ENCODE peak calls at places on chromosomes 5 and 9, in five cellular contexts. P, T, S, L and H are unnamed samples.

GRCh38 chr5:168658394-168658793 is 79.2 kb upstream of the PANK3 start:
- DNase-seq in P (no peak), T (no peak), S (no peak), L (peak; percentile 61), H (no peak)

GRCh38 chr5:151503999-151504398 is 56.6 kb downstream of the SLC36A1 start:
- DNase-seq in P (no peak), T (no peak), S (no peak), L (no peak), H (no peak)

GRCh38 chr5:113909782-113910181 is 396.3 kb downstream of the YTHDC2 start:
- DNase-seq in P (no peak), T (no peak), S (no peak), L (no peak), H (no peak)

GRCh38 chr5:2738700-2739359 is 12.6 kb downstream of the IRX2 start:
- DNase-seq in P (no peak), T (no peak), S (no peak), L (no peak), H (no peak)

GRCh38 chr5:65041296-65042158 is 272.8 kb downstream of the CWC27 start:
- DNase-seq in P (no peak), T (no peak), S (no peak), L (no peak), H (no peak)

GRCh38 chr5:180097163-180097894 is 25.8 kb upstream of the RNF130 start:
- DNase-seq in P (no peak), T (no peak), S (no peak), L (no peak), H (no peak)

GRCh38 chr9:111005711-111006482 is 32.4 kb downstream of the LPAR1 start:
- DNase-seq in P (no peak), T (no peak), S (no peak), L (no peak), H (no peak)

GRCh38 chr5:93622240-93622885 is 39.3 kb downstream of the NR2F1 start:
- DNase-seq in P (no peak), T (peak; percentile 70), S (no peak), L (no peak), H (no peak)

GRCh38 chr9:79592736-79593493 is 21.1 kb downstream of the TLE4 start:
- DNase-seq in P (no peak), T (no peak), S (no peak), L (no peak), H (no peak)

GRCh38 chr9:131394464-131395026 is 659 bp downstream of the PRRC2B start:
- DNase-seq in P (no peak), T (no peak), S (peak; percentile 64), L (no peak), H (no peak)

GRCh38 chr5:20286512-20286911 is 298.5 kb upstream of the CDH18 start:
- DNase-seq in P (no peak), T (no peak), S (no peak), L (peak; percentile 58), H (no peak)

GRCh38 chr5:81544351-81545001 is 150.5 kb upstream of the ACOT12 start:
- DNase-seq in P (no peak), T (no peak), S (no peak), L (peak; percentile 50), H (no peak)

GRCh38 chr5:36683821-36684434 is 77.5 kb downstream of the SLC1A3 start:
- DNase-seq in P (peak; percentile 38), T (peak; percentile 44), S (no peak), L (no peak), H (no peak)

GRCh38 chr9:133976191-133976861 is 15.8 kb downstream of the VAV2 start:
- DNase-seq in P (no peak), T (no peak), S (no peak), L (no peak), H (no peak)

GRCh38 chr5:79872309-79872708 is 118.8 kb downstream of the MTX3 start:
- DNase-seq in P (no peak), T (no peak), S (no peak), L (no peak), H (no peak)

GRCh38 chr5:61933787-61934626 is 372.0 kb upstream of the KIF2A start:
- DNase-seq in P (peak; percentile 49), T (peak; percentile 44), S (no peak), L (no peak), H (no peak)

GRCh38 chr9:76181020-76181641 is 213.1 kb downstream of the RFK start:
- DNase-seq in P (peak; percentile 57), T (peak; percentile 43), S (no peak), L (peak; percentile 81), H (no peak)

GRCh38 chr9:130364619-130365322 is 80.0 kb upstream of the ASS1 start:
- DNase-seq in P (no peak), T (peak; percentile 59), S (no peak), L (no peak), H (no peak)

GRCh38 chr5:163569284-163569683 is 63.9 kb downstream of the MAT2B start:
- DNase-seq in P (no peak), T (no peak), S (no peak), L (no peak), H (no peak)

GRCh38 chr9:137267933-137268355 is 9.6 kb upstream of the TOR4A start:
- DNase-seq in P (no peak), T (no peak), S (no peak), L (no peak), H (no peak)

GRCh38 chr5:145588113-145588512 is 247.0 kb downstream of the PRELID2 start:
- DNase-seq in P (no peak), T (no peak), S (no peak), L (no peak), H (no peak)

GRCh38 chr5:148927307-148927946 is 101.0 kb downstream of the ADRB2 start:
- DNase-seq in P (no peak), T (no peak), S (no peak), L (no peak), H (no peak)

GRCh38 chr9:120344230-120344629 is 235.7 kb downstream of the CDK5RAP2 start:
- DNase-seq in P (no peak), T (peak; percentile 28), S (no peak), L (peak; percentile 71), H (no peak)

GRCh38 chr9:90445391-90445790 is 197.2 kb downstream of the DIRAS2 start:
- DNase-seq in P (no peak), T (no peak), S (no peak), L (no peak), H (no peak)

GRCh38 chr5:57539281-57539701 is 56.7 kb upstream of the ACTBL2 start:
- DNase-seq in P (no peak), T (no peak), S (no peak), L (no peak), H (no peak)

GRCh38 chr9:97271292-97271691 is 36.2 kb upstream of the CCDC180 start:
- DNase-seq in P (no peak), T (no peak), S (no peak), L (no peak), H (no peak)

GRCh38 chr9:91436841-91437240 is 13.2 kb upstream of the NFIL3 start:
- DNase-seq in P (no peak), T (no peak), S (no peak), L (no peak), H (no peak)

GRCh38 chr5:172714491-172715420 is 56.2 kb downstream of the DUSP1 start:
- DNase-seq in P (peak; percentile 79), T (peak; percentile 67), S (peak; percentile 81), L (no peak), H (no peak)

GRCh38 chr9:75918154-75918553 is 27.7 kb downstream of the PCSK5 start:
- DNase-seq in P (no peak), T (no peak), S (no peak), L (peak; percentile 58), H (no peak)

GRCh38 chr9:96495341-96495740 is 45.4 kb downstream of the HABP4 start:
- DNase-seq in P (peak; percentile 57), T (peak; percentile 72), S (peak; percentile 48), L (no peak), H (no peak)

GRCh38 chr9:3951266-3951665 is 348.6 kb downstream of the GLIS3 start:
- DNase-seq in P (no peak), T (no peak), S (no peak), L (no peak), H (no peak)

GRCh38 chr9:37667706-37668672 is 17.2 kb downstream of the FRMPD1 start:
- DNase-seq in P (no peak), T (no peak), S (peak; percentile 34), L (no peak), H (no peak)

GRCh38 chr9:133103183-133103986 is 17.7 kb downstream of the RALGDS start:
- DNase-seq in P (peak; percentile 74), T (peak; percentile 56), S (peak; percentile 76), L (no peak), H (no peak)

GRCh38 chr9:137465000-137465769 is 6.1 kb upstream of the NSMF start:
- DNase-seq in P (no peak), T (no peak), S (no peak), L (no peak), H (no peak)

GRCh38 chr9:106324596-106325280 is 538.2 kb upstream of the ZNF462 start:
- DNase-seq in P (no peak), T (no peak), S (no peak), L (no peak), H (no peak)
- H3K27ac ChIP-seq in P (no peak overlapping the region), T (peak overlapping the region; percentile 91), S (no peak overlapping the region), L (no peak overlapping the region), H (no peak overlapping the region)

DNA sequence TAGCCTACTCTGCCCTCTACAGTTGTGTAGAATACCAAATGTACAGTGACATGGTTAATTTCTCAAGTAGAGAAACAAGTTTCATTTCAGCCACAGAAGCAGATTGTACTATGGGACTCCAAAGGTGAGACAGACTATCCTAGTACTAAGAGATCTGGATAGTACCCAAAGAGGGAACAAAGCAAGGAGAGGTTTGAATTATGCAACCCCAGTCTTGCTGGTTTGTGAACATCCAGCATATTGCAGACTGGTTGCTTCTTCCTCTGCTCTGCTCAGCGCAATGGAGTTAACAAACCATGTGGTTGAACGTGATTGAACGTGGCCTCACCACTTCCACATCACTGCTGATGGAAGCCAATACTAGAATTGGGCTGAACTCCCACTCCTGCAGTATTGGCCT is 43.3 kb upstream of the ALDOB start:
- DNase-seq in P (no peak), T (no peak), S (no peak), L (no peak), H (no peak)
- H3K27ac ChIP-seq in P (peak overlapping the region; percentile 51), T (no peak overlapping the region), S (no peak overlapping the region), L (no peak overlapping the region), H (peak overlapping the region; percentile 90)

DNA sequence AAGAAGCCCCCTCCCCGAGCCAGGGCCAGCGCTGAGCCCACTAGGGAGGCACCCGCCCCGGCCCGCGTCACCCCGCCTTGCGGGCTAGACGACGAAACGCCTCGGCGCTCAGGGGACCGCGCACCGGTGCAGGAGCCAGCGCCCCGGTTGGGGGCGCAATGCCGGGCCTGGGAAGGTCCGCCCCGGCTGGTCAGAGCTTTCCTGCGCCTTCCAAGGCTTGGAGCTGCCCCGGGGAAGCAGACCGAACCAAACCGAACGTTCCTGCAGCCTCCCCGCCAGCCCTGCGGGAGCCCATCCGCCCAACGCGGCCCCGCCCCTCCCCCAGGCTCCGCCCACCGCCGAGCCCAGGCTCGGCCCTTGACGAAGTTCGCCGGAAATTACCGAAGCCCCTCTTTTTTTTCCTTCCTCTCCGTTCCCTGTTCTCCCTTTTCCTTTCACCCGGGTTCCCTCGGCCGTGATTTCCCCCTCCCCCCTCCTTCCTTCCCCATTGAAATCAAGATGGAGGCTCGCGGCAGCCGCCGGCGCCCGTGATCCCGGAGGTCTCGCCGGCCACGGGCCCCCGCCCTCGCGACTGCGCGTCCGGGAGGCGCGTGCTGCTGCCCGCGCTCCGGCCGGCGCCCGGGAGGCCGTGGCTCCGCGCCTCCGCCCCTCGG is at the start of gene TRIO:
- DNase-seq in P (peak; percentile 91), T (peak; percentile 78), S (peak; percentile 88), L (peak; percentile 61), H (peak; percentile 41)
- H3K27ac ChIP-seq in P (peak within 1 kb of the TSS; percentile 95), T (peak within 1 kb of the TSS; percentile 96), S (peak within 1 kb of the TSS; percentile 95), L (peak within 1 kb of the TSS; percentile 84), H (peak within 1 kb of the TSS; percentile 91)

GRCh38 chr9:127154003-127154389 is 31.6 kb upstream of the ANGPTL2 start:
- DNase-seq in P (no peak), T (no peak), S (no peak), L (no peak), H (no peak)
- H3K27ac ChIP-seq in P (peak overlapping the region; percentile 26), T (no peak overlapping the region), S (peak overlapping the region; percentile 76), L (no peak overlapping the region), H (no peak overlapping the region)